ENCODE peak calls at places on chromosomes 13 and 19, in four cellular contexts. One of them, this sample, is unnamed.

GRCh38 chr13:48653074-48654054 is at the start of gene CYSLTR2:
- DNase-seq in coronary artery: no peak
- DNase-seq in NB4: peak
- DNase-seq in ascending aorta: no peak
- DNase-seq in this sample: no peak

GRCh38 chr19:54882758-54883157 is 8.7 kb downstream of the FCAR start:
- DNase-seq in NB4: peak
- DNase-seq in ascending aorta: no peak
- DNase-seq in coronary artery: no peak
- DNase-seq in this sample: no peak

GRCh38 chr19:33359581-33359980 is 13.9 kb upstream of the CEBPG start:
- DNase-seq in NB4: no peak
- DNase-seq in coronary artery: no peak
- DNase-seq in ascending aorta: no peak
- DNase-seq in this sample: no peak

GRCh38 chr13:70353096-70353495 is 244.8 kb upstream of the KLHL1 start:
- DNase-seq in NB4: no peak
- DNase-seq in coronary artery: no peak
- DNase-seq in ascending aorta: no peak
- DNase-seq in this sample: no peak

GRCh38 chr13:48978942-48979601 is 3.4 kb downstream of the FNDC3A start:
- DNase-seq in NB4: no peak
- DNase-seq in coronary artery: no peak
- DNase-seq in ascending aorta: no peak
- DNase-seq in this sample: no peak

GRCh38 chr19:30001301-30001700 is 59.3 kb downstream of the URI1 start:
- DNase-seq in ascending aorta: no peak
- DNase-seq in NB4: peak
- DNase-seq in coronary artery: no peak
- DNase-seq in this sample: no peak

GRCh38 chr13:75800545-75800944 is 164.4 kb downstream of the LMO7 start:
- DNase-seq in NB4: peak
- DNase-seq in ascending aorta: no peak
- DNase-seq in coronary artery: no peak
- DNase-seq in this sample: no peak

GRCh38 chr13:94128430-94128829 is 351.1 kb downstream of the DCT start:
- DNase-seq in coronary artery: no peak
- DNase-seq in NB4: no peak
- DNase-seq in ascending aorta: peak
- DNase-seq in this sample: no peak

GRCh38 chr13:29676941-29677452 is 81.5 kb upstream of the SLC7A1 start:
- DNase-seq in coronary artery: no peak
- DNase-seq in ascending aorta: no peak
- DNase-seq in NB4: no peak
- DNase-seq in this sample: no peak

DNA sequence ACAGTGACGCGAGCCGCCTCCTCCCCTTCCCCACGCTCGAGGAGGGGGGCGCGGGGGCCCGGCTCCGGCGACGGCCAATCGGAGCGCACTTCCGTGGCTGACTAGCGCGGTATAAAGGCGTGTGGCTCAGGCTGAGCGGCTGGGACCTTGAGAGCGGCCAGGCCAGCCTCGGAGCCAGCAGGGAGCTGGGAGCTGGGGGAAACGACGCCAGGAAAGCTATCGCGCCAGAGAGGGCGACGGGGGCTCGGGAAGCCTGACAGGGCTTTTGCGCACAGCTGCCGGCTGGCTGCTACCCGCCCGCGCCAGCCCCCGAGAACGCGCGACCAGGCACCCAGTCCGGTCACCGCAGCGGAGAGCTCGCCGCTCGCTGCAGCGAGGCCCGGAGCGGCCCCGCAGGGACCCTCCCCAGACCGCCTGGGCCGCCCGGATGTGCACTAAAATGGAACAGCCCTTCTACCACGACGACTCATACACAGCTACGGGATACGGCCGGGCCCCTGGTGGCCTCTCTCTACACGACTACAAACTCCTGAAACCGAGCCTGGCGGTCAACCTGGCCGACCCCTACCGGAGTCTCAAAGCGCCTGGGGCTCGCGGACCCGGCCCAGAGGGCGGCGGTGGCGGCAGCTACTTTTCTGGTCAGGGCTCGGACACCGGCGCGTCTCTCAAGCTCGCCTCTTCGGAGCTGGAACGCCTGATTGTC is at the start of gene JUNB:
- DNase-seq in ascending aorta: peak
- DNase-seq in coronary artery: peak
- DNase-seq in NB4: peak
- DNase-seq in this sample: peak
- TF ChIP-seq CTCF in ascending aorta: no peak
- TF ChIP-seq CTCF in coronary artery: no peak
- TF ChIP-seq CTCF in NB4: no peak
- TF ChIP-seq CTCF in this sample: peak

GRCh38 chr19:795691-796581 is 1.3 kb upstream of the PTBP1 start:
- DNase-seq in coronary artery: no peak
- DNase-seq in NB4: peak
- DNase-seq in ascending aorta: no peak
- DNase-seq in this sample: no peak

GRCh38 chr19:794989-795658 is 2.1 kb upstream of the PTBP1 start:
- DNase-seq in ascending aorta: no peak
- DNase-seq in NB4: no peak
- DNase-seq in coronary artery: no peak
- DNase-seq in this sample: no peak

GRCh38 chr19:797528-798414 is 519 bp downstream of the PTBP1 start:
- DNase-seq in coronary artery: peak
- DNase-seq in NB4: peak
- DNase-seq in ascending aorta: peak
- DNase-seq in this sample: peak

GRCh38 chr19:798415-799075 is 1.3 kb downstream of the PTBP1 start:
- DNase-seq in NB4: peak
- DNase-seq in ascending aorta: no peak
- DNase-seq in coronary artery: no peak
- DNase-seq in this sample: no peak

DNA sequence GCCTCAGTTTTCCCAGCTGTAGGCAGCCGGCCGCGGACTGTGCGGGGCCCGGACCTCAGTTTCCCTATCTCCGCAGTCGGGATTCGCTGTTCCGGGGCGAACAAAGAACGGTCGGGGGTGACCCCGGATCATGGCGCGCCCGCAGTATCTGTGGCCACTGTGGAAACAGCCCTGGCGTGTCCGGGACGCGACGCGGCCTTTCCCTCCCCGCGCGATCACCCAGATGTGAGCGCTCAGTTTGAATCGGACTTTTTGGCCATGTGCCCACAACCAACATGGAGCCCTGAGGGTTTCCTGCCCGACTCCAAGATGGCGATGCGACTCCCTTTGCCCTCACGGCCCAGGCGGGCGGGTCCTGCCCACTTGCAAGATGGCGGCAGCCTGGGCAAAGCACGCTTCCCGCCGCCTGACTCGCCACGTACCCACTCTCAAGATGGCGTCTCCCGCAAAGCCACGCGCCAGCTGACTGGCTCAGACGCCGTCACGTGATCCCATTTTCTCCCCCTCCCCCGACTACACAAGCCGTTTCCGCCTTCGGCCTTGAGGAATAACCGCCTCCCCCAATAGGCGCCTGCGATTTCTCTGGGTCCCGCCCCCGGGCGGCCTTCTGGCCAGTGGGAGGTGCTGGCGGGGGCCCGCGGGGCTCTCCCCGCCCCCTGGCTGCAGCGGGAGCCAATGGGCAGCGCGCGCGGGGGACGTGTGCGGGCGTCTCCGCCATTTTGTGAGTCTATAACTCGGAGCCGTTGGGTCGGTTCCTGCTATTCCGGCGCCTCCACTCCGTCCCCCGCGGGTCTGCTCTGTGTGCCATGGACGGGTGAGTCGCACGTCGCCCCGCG is at the start of gene PTBP1:
- DNase-seq in ascending aorta: peak
- DNase-seq in coronary artery: peak
- DNase-seq in NB4: peak
- DNase-seq in this sample: peak
- TF ChIP-seq CTCF in ascending aorta: no peak
- TF ChIP-seq CTCF in coronary artery: no peak
- TF ChIP-seq CTCF in NB4: no peak
- TF ChIP-seq CTCF in this sample: peak

DNA sequence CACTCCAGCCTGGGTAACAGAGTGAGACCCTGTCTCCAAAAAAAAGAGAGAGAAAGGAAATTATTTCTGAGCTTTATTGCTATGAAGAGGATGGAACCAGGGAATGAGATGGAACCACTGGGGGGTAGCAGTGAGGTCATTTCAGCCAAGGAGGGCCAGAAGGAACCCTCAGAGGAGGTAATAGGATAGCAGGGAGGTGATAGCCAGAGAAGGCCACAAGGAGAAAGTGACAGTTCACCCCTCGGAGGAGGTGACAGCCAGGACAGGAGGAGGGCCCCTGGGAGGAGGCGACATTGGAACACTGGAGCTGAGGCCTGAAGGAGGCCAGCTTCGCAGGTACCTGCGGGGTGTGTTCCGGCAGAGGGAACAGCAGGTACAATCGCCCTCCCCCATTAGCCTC is 695 bp upstream of the PGPEP1 start:
- DNase-seq in NB4: peak
- DNase-seq in coronary artery: no peak
- DNase-seq in ascending aorta: no peak
- DNase-seq in this sample: no peak
- TF ChIP-seq CTCF in NB4: peak
- TF ChIP-seq CTCF in coronary artery: no peak
- TF ChIP-seq CTCF in ascending aorta: peak
- TF ChIP-seq CTCF in this sample: peak

GRCh38 chr19:56367829-56368711 is 25.3 kb downstream of the ZNF582 start:
- DNase-seq in coronary artery: peak
- DNase-seq in NB4: peak
- DNase-seq in ascending aorta: peak
- DNase-seq in this sample: peak
- TF ChIP-seq CTCF in coronary artery: no peak
- TF ChIP-seq CTCF in NB4: no peak
- TF ChIP-seq CTCF in ascending aorta: no peak
- TF ChIP-seq CTCF in this sample: no peak

GRCh38 chr19:50798943-50799851 is 9.0 kb downstream of the ACP4 start:
- DNase-seq in coronary artery: no peak
- DNase-seq in ascending aorta: no peak
- DNase-seq in NB4: no peak
- DNase-seq in this sample: no peak

GRCh38 chr19:50808856-50809255 is 14.7 kb downstream of the KLK1 start:
- DNase-seq in NB4: no peak
- DNase-seq in coronary artery: no peak
- DNase-seq in ascending aorta: no peak
- DNase-seq in this sample: no peak

GRCh38 chr19:50801107-50801506 is 10.9 kb downstream of the ACP4 start:
- DNase-seq in ascending aorta: no peak
- DNase-seq in coronary artery: no peak
- DNase-seq in NB4: no peak
- DNase-seq in this sample: no peak

GRCh38 chr19:50804420-50805272 is 14.4 kb downstream of the ACP4 start:
- DNase-seq in coronary artery: peak
- DNase-seq in NB4: peak
- DNase-seq in ascending aorta: peak
- DNase-seq in this sample: peak

DNA sequence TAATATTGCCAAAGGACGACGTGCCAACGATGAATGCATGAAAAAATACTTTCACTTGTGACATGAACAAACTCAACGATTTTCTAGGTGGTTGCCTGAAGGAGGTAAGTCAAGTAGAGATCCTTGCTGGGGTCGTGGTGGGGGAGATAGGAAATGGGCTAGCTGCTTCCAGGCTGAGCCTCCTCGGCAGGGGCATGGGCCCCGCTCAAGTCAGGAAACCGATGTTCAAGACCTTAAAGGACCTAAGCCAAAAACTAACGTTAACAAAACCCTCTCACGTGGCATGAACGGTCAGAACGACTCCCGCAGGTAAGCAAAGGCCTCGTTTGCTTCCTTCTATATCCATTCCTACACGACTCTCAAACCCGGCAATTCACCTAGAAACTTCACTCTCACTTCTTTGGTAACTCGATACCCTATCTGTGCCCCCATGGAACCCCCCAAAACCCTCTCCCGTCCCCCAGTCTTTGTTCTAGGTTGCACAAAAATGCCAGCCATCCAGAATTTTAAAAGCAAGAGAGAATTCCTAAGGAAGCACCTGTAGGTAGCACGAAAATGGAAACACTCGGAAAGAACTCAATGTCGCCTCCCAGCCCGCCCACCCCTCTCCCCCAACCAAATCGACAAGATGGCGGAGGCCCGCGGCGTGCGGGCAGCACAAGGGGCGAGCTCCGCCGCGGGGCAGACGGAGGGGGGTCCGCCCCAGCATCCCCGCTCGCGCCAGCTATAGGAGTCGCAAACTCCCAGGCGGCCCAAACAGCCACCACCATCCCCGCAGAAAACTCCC is 13.6 kb downstream of the ACP4 start:
- DNase-seq in coronary artery: no peak
- DNase-seq in ascending aorta: no peak
- DNase-seq in NB4: peak
- DNase-seq in this sample: no peak
- TF ChIP-seq CTCF in coronary artery: no peak
- TF ChIP-seq CTCF in ascending aorta: no peak
- TF ChIP-seq CTCF in NB4: no peak
- TF ChIP-seq CTCF in this sample: no peak

This sample was measured in osteocyte.